ENCODE peak calls at places on chromosomes 11 and 22, in six cellular contexts. N is heart right ventricle, H is GM23248, M is aorta, K is psoas muscle, W is lower lobe of right lung. G is an unnamed sample.
A peak's percentile ranks its signal among the peaks of the same experiment; 100 is the strongest.

GRCh38 chr11:129787518-129787917 is 28.1 kb upstream of the TMEM45B start:
- DNase-seq in N (no peak), H (no peak), M (no peak), K (no peak), W (no peak), G (no peak)

GRCh38 chr11:61108847-61109585 is 6.7 kb downstream of the CD5 start:
- DNase-seq in N (no peak), H (no peak), M (no peak), K (no peak), W (no peak), G (no peak)

GRCh38 chr22:39439170-39439569 is 17.6 kb upstream of the MGAT3 start:
- DNase-seq in N (no peak), H (peak; percentile 61), M (no peak), K (no peak), W (no peak), G (no peak)

GRCh38 chr22:44828193-44828592 is 75.8 kb downstream of the ARHGAP8 start:
- DNase-seq in N (no peak), H (peak; percentile 30), M (no peak), K (no peak), W (no peak), G (no peak)

GRCh38 chr11:121634889-121635288 is 182.1 kb upstream of the SORL1-AS1 start:
- DNase-seq in N (no peak), H (peak; percentile 92), M (no peak), K (no peak), W (no peak), G (no peak)

GRCh38 chr22:28922540-28923244 is 39.3 kb downstream of the ZNRF3 start:
- DNase-seq in N (no peak), H (no peak), M (no peak), K (no peak), W (no peak), G (no peak)

GRCh38 chr22:27099896-27100295 is 442.5 kb downstream of the MIAT start:
- DNase-seq in N (no peak), H (no peak), M (no peak), K (no peak), W (no peak), G (no peak)

GRCh38 chr11:65576232-65576866 is 496 bp downstream of the EHBP1L1 start:
- DNase-seq in N (peak; percentile 44), H (peak; percentile 41), M (no peak), K (peak; percentile 53), W (peak; percentile 77), G (no peak)

GRCh38 chr11:61362542-61362875 is 335 bp downstream of the TMEM138 start:
- DNase-seq in N (no peak), H (peak; percentile 90), M (no peak), K (no peak), W (no peak), G (peak; percentile 44)

GRCh38 chr11:101169944-101170343 is 40.3 kb upstream of the PGR start:
- DNase-seq in N (no peak), H (no peak), M (no peak), K (no peak), W (no peak), G (no peak)

GRCh38 chr11:81497202-81497804 is 1236.4 kb downstream of the FAM181B start:
- DNase-seq in N (no peak), H (peak; percentile 49), M (no peak), K (no peak), W (no peak), G (no peak)

GRCh38 chr11:68969386-68969785 is 11.4 kb downstream of the MRGPRD start:
- DNase-seq in N (no peak), H (no peak), M (no peak), K (no peak), W (peak; percentile 15), G (no peak)

GRCh38 chr11:17459211-17459610 is 17.4 kb downstream of the ABCC8 start:
- DNase-seq in N (no peak), H (no peak), M (no peak), K (no peak), W (no peak), G (no peak)

GRCh38 chr11:108713076-108713790 is 48.4 kb downstream of the DDX10 start:
- DNase-seq in N (no peak), H (peak; percentile 36), M (no peak), K (no peak), W (no peak), G (no peak)

GRCh38 chr11:103257360-103257759 is 148.1 kb downstream of the DYNC2H1 start:
- DNase-seq in N (no peak), H (peak; percentile 30), M (no peak), K (no peak), W (no peak), G (no peak)

GRCh38 chr11:35109827-35110226 is 29.1 kb upstream of the CD44 start:
- DNase-seq in N (no peak), H (no peak), M (no peak), K (no peak), W (no peak), G (no peak)

GRCh38 chr22:41380993-41381328 is 781 bp upstream of the TEF start:
- DNase-seq in N (peak; percentile 89), H (peak; percentile 97), M (peak; percentile 89), K (peak; percentile 89), W (peak; percentile 87), G (no peak)

GRCh38 chr11:112227002-112227401 is 774 bp downstream of the PTS start:
- DNase-seq in N (no peak), H (peak; percentile 69), M (no peak), K (no peak), W (no peak), G (no peak)

GRCh38 chr22:49232319-49233067 is 595.2 kb downstream of the BRD1 start:
- DNase-seq in N (no peak), H (no peak), M (no peak), K (no peak), W (no peak), G (no peak)

GRCh38 chr11:102416974-102417373 is 35.6 kb downstream of the TMEM123 start:
- DNase-seq in N (no peak), H (no peak), M (no peak), K (no peak), W (no peak), G (no peak)

GRCh38 chr11:29432719-29433325 is 584.0 kb downstream of the KCNA4 start:
- DNase-seq in N (no peak), H (peak; percentile 43), M (no peak), K (no peak), W (no peak), G (no peak)

GRCh38 chr11:102157219-102157618 is 47.0 kb downstream of the YAP1 start:
- DNase-seq in N (peak; percentile 67), H (peak; percentile 73), M (peak; percentile 78), K (peak; percentile 33), W (no peak), G (no peak)

GRCh38 chr11:7572001-7572712 is 58.4 kb downstream of the PPFIBP2 start:
- DNase-seq in N (no peak), H (peak; percentile 53), M (no peak), K (no peak), W (peak; percentile 59), G (no peak)

GRCh38 chr11:83156150-83156995 is 558 bp upstream of the PCF11 start:
- DNase-seq in N (peak; percentile 99), H (peak; percentile 100), M (peak; percentile 99), K (peak; percentile 98), W (peak; percentile 99), G (peak; percentile 96)

GRCh38 chr22:42430486-42431125 is 1.6 kb downstream of the NFAM1 start:
- DNase-seq in N (no peak), H (no peak), M (no peak), K (no peak), W (no peak), G (no peak)
- H3K27ac ChIP-seq in N (no peak overlapping the region), H (no peak overlapping the region), M (no peak overlapping the region), K (no peak overlapping the region), W (no peak overlapping the region), G (no peak overlapping the region)

GRCh38 chr22:19224557-19224956 is 46.0 kb upstream of the SLC25A1 start:
- DNase-seq in N (no peak), H (no peak), M (no peak), K (no peak), W (no peak), G (no peak)
- H3K36me3 ChIP-seq in N (peaks cover 91% of the 10 kb centered on the region), H (peaks cover 29% of the 10 kb centered on the region), M (peaks cover 3% of the 10 kb centered on the region), K (peaks cover 100% of the 10 kb centered on the region), W (peaks cover 28% of the 10 kb centered on the region), G (no peaks in the 10 kb centered on the region)

GRCh38 chr22:36010913-36011312 is 17.7 kb downstream of the RBFOX2 start:
- DNase-seq in N (no peak), H (peak; percentile 90), M (no peak), K (no peak), W (no peak), G (no peak)
- H3K4me1 ChIP-seq in N (peaks cover 42% of the 10 kb centered on the region), H (peaks cover 59% of the 10 kb centered on the region), M (peaks cover 3% of the 10 kb centered on the region), K (peaks cover 22% of the 10 kb centered on the region), W (peaks cover 52% of the 10 kb centered on the region), G (no peaks in the 10 kb centered on the region)

GRCh38 chr11:45025716-45026492 is 75.2 kb upstream of the TP53I11 start:
- DNase-seq in N (peak; percentile 90), H (no peak), M (peak; percentile 79), K (peak; percentile 66), W (no peak), G (no peak)
- H3K27ac ChIP-seq in N (peak overlapping the region; percentile 59), H (no peak overlapping the region), M (no peak overlapping the region), K (peak overlapping the region; percentile 41), W (peak overlapping the region; percentile 26), G (no peak overlapping the region)

GRCh38 chr11:11555228-11555627 is 66.6 kb downstream of the GALNT18 start:
- DNase-seq in N (peak; percentile 68), H (no peak), M (peak; percentile 63), K (peak; percentile 30), W (peak; percentile 73), G (no peak)
- H3K36me3 ChIP-seq in N (no peaks in the 10 kb centered on the region), H (no peaks in the 10 kb centered on the region), M (no peaks in the 10 kb centered on the region), K (no peaks in the 10 kb centered on the region), W (no peaks in the 10 kb centered on the region), G (no peaks in the 10 kb centered on the region)

GRCh38 chr22:31287818-31288495 is 4.3 kb downstream of the PIK3IP1 start:
- DNase-seq in N (no peak), H (no peak), M (no peak), K (no peak), W (no peak), G (no peak)
- H3K4me1 ChIP-seq in N (peaks cover 48% of the 10 kb centered on the region), H (peaks cover 5% of the 10 kb centered on the region), M (no peaks in the 10 kb centered on the region), K (peaks cover 26% of the 10 kb centered on the region), W (peaks cover 66% of the 10 kb centered on the region), G (peaks cover 71% of the 10 kb centered on the region)

GRCh38 chr22:46169628-46170027 is 19.3 kb downstream of the PPARA start:
- DNase-seq in N (no peak), H (no peak), M (no peak), K (no peak), W (no peak), G (no peak)

GRCh38 chr22:46175631-46176030 is 25.3 kb downstream of the PPARA start:
- DNase-seq in N (no peak), H (peak; percentile 93), M (no peak), K (no peak), W (no peak), G (no peak)

GRCh38 chr22:46171940-46172339 is 21.6 kb downstream of the PPARA start:
- DNase-seq in N (no peak), H (peak; percentile 91), M (no peak), K (no peak), W (no peak), G (no peak)

GRCh38 chr22:46173152-46173551 is 22.8 kb downstream of the PPARA start:
- DNase-seq in N (no peak), H (no peak), M (no peak), K (no peak), W (no peak), G (no peak)

DNA sequence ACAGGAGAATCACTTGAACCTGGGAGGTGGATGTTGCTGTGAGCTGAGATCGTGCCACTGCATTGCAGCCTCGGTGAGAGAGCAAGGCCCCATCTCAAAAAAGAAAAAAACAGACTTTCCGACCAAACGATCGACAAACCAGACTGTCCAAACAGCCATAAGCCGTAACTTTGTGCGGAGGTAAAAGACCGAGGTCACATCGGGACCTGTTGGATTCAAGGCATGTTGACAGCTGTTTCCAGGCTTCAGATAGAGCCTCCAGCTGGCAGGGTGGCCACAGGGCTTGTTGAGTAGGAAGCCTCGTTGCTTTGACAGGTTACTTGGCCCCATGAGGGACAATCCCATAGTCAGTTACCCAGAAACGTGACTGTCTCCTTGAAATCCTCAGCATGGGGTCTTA is 22.2 kb downstream of the PPARA start:
- DNase-seq in N (no peak), H (peak; percentile 18), M (no peak), K (peak; percentile 29), W (no peak), G (no peak)
- H3K27ac ChIP-seq in N (peak overlapping the region; percentile 53), H (peak overlapping the region; percentile 19), M (no peak overlapping the region), K (peak overlapping the region; percentile 67), W (no peak overlapping the region), G (no peak overlapping the region)

G was measured in CD8-positive, alpha-beta memory T cell.